ENCODE peak calls at places on chromosomes 5 and 9, in five cellular contexts. B is transverse colon; X is stimulated activated CD4-positive, alpha-beta T cell treated with anti-CD3 and anti-CD28 coated beads, Interleukin-1b, Interleukin-23, amount 100 ng/mL, for 24 hours; D is RCC 7860; W is GM20000. H is an unnamed sample.

GRCh38 chr5:151454166-151454565 is 6.8 kb downstream of the SLC36A1 start:
- DNase-seq in W (no peak), B (peak), D (no peak), X (no peak), H (no peak)

GRCh38 chr5:132557425-132557805 is 638 bp downstream of the RAD50 start:
- DNase-seq in X (no peak), B (peak), D (peak), W (peak), H (peak)

GRCh38 chr5:3118321-3118720 is 366.8 kb upstream of the IRX2 start:
- DNase-seq in X (no peak), W (no peak), D (no peak), B (no peak), H (no peak)

GRCh38 chr5:15425802-15426201 is 74.2 kb upstream of the FBXL7 start:
- DNase-seq in D (no peak), X (no peak), B (no peak), W (no peak), H (no peak)

GRCh38 chr5:181243020-181243520 is 636 bp downstream of the RACK1 start:
- DNase-seq in B (no peak), W (peak), X (no peak), D (no peak), H (peak)

GRCh38 chr5:141413540-141414069 is 818 bp downstream of the PCDHGA10 start:
- DNase-seq in B (no peak), D (no peak), W (no peak), X (no peak), H (no peak)

GRCh38 chr5:127290946-127291763 is 559 bp downstream of the MEGF10 start:
- DNase-seq in X (no peak), D (no peak), W (no peak), B (peak), H (no peak)

GRCh38 chr5:159337291-159337974 is 7.1 kb upstream of the IL12B start:
- DNase-seq in W (no peak), X (no peak), D (peak), B (no peak), H (no peak)

GRCh38 chr5:39160576-39161213 is 58.7 kb downstream of the FYB1 start:
- DNase-seq in X (no peak), D (no peak), W (no peak), B (no peak), H (no peak)

GRCh38 chr5:142013734-142014495 is 1.1 kb upstream of the GNPDA1 start:
- DNase-seq in B (peak), W (no peak), X (no peak), D (peak), H (no peak)

GRCh38 chr5:178068293-178068692 is 45.0 kb upstream of the N4BP3 start:
- DNase-seq in W (no peak), B (no peak), D (no peak), X (no peak), H (peak)

GRCh38 chr9:68706579-68707201 is 1.6 kb downstream of the PIP5K1B start:
- DNase-seq in X (no peak), W (peak), D (no peak), B (peak), H (peak)

GRCh38 chr5:56259002-56259511 is 25.9 kb upstream of the ANKRD55 start:
- DNase-seq in D (peak), B (no peak), X (no peak), W (no peak), H (no peak)

GRCh38 chr9:21017092-21017491 is 14.3 kb downstream of the HACD4 start:
- DNase-seq in B (no peak), D (peak), X (no peak), W (no peak), H (no peak)

GRCh38 chr5:5700549-5700948 is 278.1 kb downstream of the ICE1 start:
- DNase-seq in B (no peak), D (no peak), W (no peak), X (no peak), H (no peak)

GRCh38 chr5:160486573-160486972 is 64.9 kb downstream of the PTTG1 start:
- DNase-seq in X (no peak), D (no peak), W (peak), B (no peak), H (no peak)

GRCh38 chr9:72954431-72955420 is 1.9 kb upstream of the ALDH1A1 start:
- DNase-seq in W (no peak), B (peak), D (no peak), X (no peak), H (no peak)

GRCh38 chr5:31678180-31678579 is 39.2 kb downstream of the PDZD2 start:
- DNase-seq in D (no peak), B (no peak), W (no peak), X (no peak), H (no peak)

GRCh38 chr5:18141260-18141659 is 507.0 kb downstream of the TAF11L14 start:
- DNase-seq in W (no peak), D (no peak), X (no peak), B (no peak), H (no peak)

GRCh38 chr9:90515550-90515949 is 127.1 kb downstream of the DIRAS2 start:
- DNase-seq in B (no peak), W (peak), X (no peak), D (no peak), H (no peak)

GRCh38 chr5:167451091-167451490 is 840.4 kb upstream of the WWC1 start:
- DNase-seq in X (no peak), D (no peak), B (no peak), W (no peak), H (no peak)

GRCh38 chr5:108295588-108296368 is 86.1 kb downstream of the FBXL17 start:
- DNase-seq in W (no peak), D (no peak), X (no peak), B (no peak), H (no peak)

GRCh38 chr9:79489241-79490000 is 82.3 kb upstream of the TLE4 start:
- DNase-seq in D (peak), B (peak), X (no peak), W (no peak), H (no peak)

GRCh38 chr5:151126199-151126645 is 31.4 kb downstream of the ANXA6 start:
- DNase-seq in B (peak), D (peak), X (peak), W (peak), H (peak)

GRCh38 chr9:133657120-133657661 is 21.0 kb downstream of the DBH start:
- DNase-seq in D (no peak), B (no peak), X (no peak), W (no peak), H (peak)

GRCh38 chr5:31036407-31036806 is 157.1 kb upstream of the CDH6 start:
- DNase-seq in B (no peak), W (no peak), D (peak), X (no peak), H (no peak)

GRCh38 chr5:159906957-159907356 is 9.3 kb upstream of the ADRA1B start:
- DNase-seq in X (no peak), B (peak), W (no peak), D (no peak), H (no peak)

GRCh38 chr9:122810306-122810946 is 10.5 kb downstream of the OR1K1 start:
- DNase-seq in X (peak), B (peak), D (peak), W (peak), H (peak)

GRCh38 chr5:179251276-179251969 is 93.8 kb downstream of the ADAMTS2 start:
- DNase-seq in W (no peak), X (no peak), D (no peak), B (no peak), H (no peak)

GRCh38 chr5:44691811-44692210 is 116.9 kb upstream of the MRPS30 start:
- DNase-seq in B (no peak), D (no peak), W (no peak), X (no peak), H (no peak)

GRCh38 chr9:33506626-33507370 is 17.3 kb upstream of the ANKRD18B start:
- DNase-seq in B (no peak), X (no peak), W (no peak), D (peak), H (no peak)

GRCh38 chr9:107137495-107138202 is 145.4 kb upstream of the RAD23B start:
- DNase-seq in D (peak), W (peak), B (no peak), X (no peak), H (peak)

GRCh38 chr5:146706321-146706972 is 172.1 kb downstream of the PPP2R2B start:
- DNase-seq in B (no peak), D (no peak), W (no peak), X (no peak), H (peak)

GRCh38 chr5:16179511-16179935 is at the start of gene MARCHF11:
- DNase-seq in D (no peak), X (no peak), W (no peak), B (no peak), H (no peak)

GRCh38 chr9:125966959-125967711 is 220.0 kb downstream of the PBX3 start:
- DNase-seq in X (no peak), B (no peak), W (no peak), D (no peak), H (no peak)

GRCh38 chr5:9927106-9927505 is 297.0 kb upstream of the TAS2R1 start:
- DNase-seq in W (no peak), D (peak), X (no peak), B (no peak), H (no peak)

GRCh38 chr5:55914971-55915370 is 63.8 kb downstream of the IL31RA start:
- DNase-seq in B (no peak), X (no peak), D (no peak), W (no peak), H (no peak)

GRCh38 chr9:134564431-134565170 is 77.0 kb upstream of the COL5A1 start:
- DNase-seq in W (no peak), X (no peak), D (peak), B (no peak), H (no peak)

H was measured in OCI-LY7.